ENCODE peak calls at places on chromosomes 1 and 21, in four cellular contexts. F is heart left ventricle, O is suprapubic skin, H is Peyer's patch. L is an unnamed sample.

GRCh38 chr1:92365378-92366044 is 66.7 kb downstream of the RPAP2 start:
- DNase-seq in F (no peak), O (no peak), H (no peak), L (no peak)

GRCh38 chr1:3814771-3815561 is 18.7 kb upstream of the LRRC47 start:
- DNase-seq in F (no peak), O (no peak), H (no peak), L (no peak)

GRCh38 chr1:165075725-165076370 is 280.7 kb downstream of the LMX1A start:
- DNase-seq in F (no peak), O (no peak), H (no peak), L (peak; percentile 22)

GRCh38 chr1:93804412-93804811 is 74.6 kb downstream of the DNTTIP2 start:
- DNase-seq in F (no peak), O (no peak), H (no peak), L (peak; percentile 17)

GRCh38 chr1:54949971-54950360 is 30.5 kb upstream of the TMEM61 start:
- DNase-seq in F (no peak), O (no peak), H (no peak), L (no peak)

GRCh38 chr1:46599044-46599970 is 4.8 kb downstream of the MKNK1 start:
- DNase-seq in F (no peak), O (no peak), H (no peak), L (no peak)

GRCh38 chr1:205923663-205924435 is 19.4 kb downstream of the SLC26A9 start:
- DNase-seq in F (no peak), O (peak; percentile 33), H (peak; percentile 36), L (no peak)

GRCh38 chr1:240579511-240579910 is 32.4 kb downstream of the GREM2 start:
- DNase-seq in F (no peak), O (no peak), H (no peak), L (no peak)

GRCh38 chr1:109904105-109904817 is 6.4 kb upstream of the CSF1 start:
- DNase-seq in F (no peak), O (no peak), H (no peak), L (peak; percentile 57)

GRCh38 chr1:1755426-1755825 is 22.8 kb downstream of the NADK start:
- DNase-seq in F (no peak), O (no peak), H (no peak), L (no peak)

GRCh38 chr1:151988405-151988851 is 5.2 kb downstream of the S100A10 start:
- DNase-seq in F (no peak), O (no peak), H (no peak), L (no peak)

GRCh38 chr1:151984313-151984956 is 9.2 kb downstream of the S100A10 start:
- DNase-seq in F (no peak), O (no peak), H (no peak), L (no peak)

GRCh38 chr1:151985270-151985669 is 8.4 kb downstream of the S100A10 start:
- DNase-seq in F (no peak), O (no peak), H (no peak), L (no peak)

GRCh38 chr1:151985768-151986167 is 7.9 kb downstream of the S100A10 start:
- DNase-seq in F (no peak), O (no peak), H (no peak), L (no peak)

DNA sequence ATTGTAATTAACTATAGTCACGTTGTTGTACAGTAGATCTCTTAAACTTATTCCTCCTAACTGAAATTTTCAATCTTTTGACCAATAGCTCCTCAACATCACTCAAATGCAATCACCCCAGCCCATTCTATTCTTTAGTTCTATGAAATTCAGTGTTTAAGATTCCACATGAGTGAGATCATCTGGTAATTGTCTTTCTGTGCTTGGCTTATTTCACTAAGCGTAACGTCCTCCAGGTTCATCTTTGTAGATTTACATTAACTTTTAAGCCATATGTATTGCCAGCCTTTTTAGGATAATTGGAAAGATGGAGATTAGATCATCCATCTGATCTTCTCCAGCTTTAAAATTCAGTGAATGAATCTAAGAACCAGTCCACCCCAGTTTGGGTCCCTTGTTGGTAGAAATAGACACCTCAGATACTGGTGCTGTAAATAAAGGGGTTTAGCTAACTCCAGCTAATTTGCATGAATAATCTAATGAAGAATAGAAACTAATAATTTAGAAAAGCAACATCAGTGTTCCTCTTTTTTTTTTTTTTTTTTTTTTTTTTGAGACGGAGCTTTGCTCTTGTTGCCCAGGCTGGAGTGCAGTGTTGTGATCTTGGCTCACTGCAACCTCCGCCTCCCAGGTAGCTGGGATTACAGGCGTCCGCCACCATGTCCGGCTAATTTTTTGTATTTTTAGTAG is 7.0 kb downstream of the S100A10 start:
- DNase-seq in F (no peak), O (no peak), H (no peak), L (no peak)
- H3K27ac ChIP-seq in F (no peak overlapping the region), O (no peak overlapping the region), H (no peak overlapping the region), L (no peak overlapping the region)

DNA sequence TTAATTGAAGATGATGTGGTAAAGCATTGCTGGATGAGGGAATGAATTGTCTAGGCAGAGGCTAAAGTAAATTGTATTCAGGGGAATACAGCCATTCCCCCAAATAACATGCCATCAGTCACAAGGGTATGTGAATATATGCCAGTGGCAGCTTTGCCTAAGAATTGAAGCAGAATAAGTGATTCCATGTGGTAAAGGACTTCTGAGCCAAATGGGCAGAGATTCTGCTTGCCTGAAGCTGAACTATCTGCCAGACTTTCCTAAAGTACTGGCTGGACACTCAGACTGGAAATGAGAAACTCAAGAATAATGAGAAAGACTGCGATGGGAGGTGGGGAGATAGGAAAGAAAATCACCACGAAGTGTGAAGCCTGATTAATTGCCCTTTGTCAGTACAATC is 2.4 kb downstream of the LIX1L start:
- DNase-seq in F (no peak), O (no peak), H (no peak), L (no peak)
- TF ChIP-seq POLR2A in F (no peak), O (no peak), H (no peak), L (no peak)

GRCh38 chr1:156120318-156120717 is 5.8 kb downstream of the LMNA start:
- DNase-seq in F (no peak), O (no peak), H (no peak), L (no peak)

GRCh38 chr1:156117414-156118174 is 3.1 kb downstream of the LMNA start:
- DNase-seq in F (no peak), O (no peak), H (no peak), L (no peak)

GRCh38 chr1:156119503-156120209 is 5.1 kb downstream of the LMNA start:
- DNase-seq in F (no peak), O (no peak), H (peak; percentile 75), L (peak; percentile 56)

GRCh38 chr1:156115514-156116374 is 1.2 kb downstream of the LMNA start:
- DNase-seq in F (peak; percentile 72), O (peak; percentile 89), H (peak; percentile 69), L (peak; percentile 73)

GRCh38 chr1:156118175-156118868 is 3.8 kb downstream of the LMNA start:
- DNase-seq in F (peak; percentile 74), O (no peak), H (peak; percentile 79), L (peak; percentile 89)
- H3K4me3 ChIP-seq in F (peak overlapping the region; percentile 81), O (peak overlapping the region; percentile 100), H (no peak overlapping the region), L (no peak overlapping the region)

GRCh38 chr21:36538761-36539160 is 58.8 kb upstream of the CLDN14 start:
- DNase-seq in F (no peak), O (no peak), H (no peak), L (no peak)
- H3K27ac ChIP-seq in F (no peak overlapping the region), O (no peak overlapping the region), H (no peak overlapping the region), L (no peak overlapping the region)

DNA sequence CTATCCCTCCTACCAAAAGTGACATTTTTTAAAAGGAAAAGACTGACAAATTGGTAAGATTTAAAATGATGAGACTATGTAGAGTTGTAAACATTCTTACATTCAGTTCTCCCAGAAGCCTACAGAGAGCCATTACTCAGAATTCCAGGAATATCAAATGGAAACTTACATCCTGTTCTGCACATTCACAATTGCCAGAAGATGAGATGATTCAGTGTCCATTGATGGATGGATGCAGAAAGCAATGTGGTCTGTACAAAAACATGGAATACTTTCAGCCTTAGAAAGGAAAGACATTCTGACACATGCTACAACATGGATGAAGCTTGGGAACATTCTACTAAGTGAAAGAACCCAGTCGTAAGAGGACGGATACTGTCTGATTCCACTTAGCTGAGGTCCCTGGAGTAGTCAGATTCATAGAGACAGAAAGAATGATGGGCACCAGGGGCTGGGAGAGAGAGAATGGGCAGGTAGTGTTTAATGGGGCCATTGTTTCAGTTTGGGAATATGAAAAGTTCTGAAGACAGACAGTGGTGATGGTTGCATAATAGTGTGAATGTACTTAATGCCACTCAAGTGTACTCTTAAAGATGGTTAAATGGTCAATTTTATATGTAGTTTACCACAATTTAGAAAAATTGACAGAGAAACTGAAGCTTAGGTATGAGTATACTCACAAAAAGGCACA is 16.6 kb downstream of the MX1 start:
- DNase-seq in F (no peak), O (no peak), H (no peak), L (no peak)
- TF ChIP-seq POLR2A in F (no peak), O (no peak), H (no peak), L (no peak)

GRCh38 chr1:63330331-63330916 is 8.1 kb downstream of the FOXD3 start:
- DNase-seq in F (no peak), O (no peak), H (no peak), L (no peak)
- H3K4me3 ChIP-seq in F (no peak overlapping the region), O (no peak overlapping the region), H (no peak overlapping the region), L (no peak overlapping the region)

GRCh38 chr1:170664283-170664827 is 424 bp downstream of the PRRX1 start:
- DNase-seq in F (no peak), O (no peak), H (no peak), L (peak; percentile 18)

GRCh38 chr1:170668301-170668789 is 4.4 kb downstream of the PRRX1 start:
- DNase-seq in F (no peak), O (peak; percentile 83), H (no peak), L (no peak)

GRCh38 chr1:170665625-170666024 is 1.7 kb downstream of the PRRX1 start:
- DNase-seq in F (no peak), O (no peak), H (no peak), L (no peak)

GRCh38 chr1:170664828-170665617 is 1.1 kb downstream of the PRRX1 start:
- DNase-seq in F (no peak), O (no peak), H (no peak), L (peak; percentile 47)

DNA sequence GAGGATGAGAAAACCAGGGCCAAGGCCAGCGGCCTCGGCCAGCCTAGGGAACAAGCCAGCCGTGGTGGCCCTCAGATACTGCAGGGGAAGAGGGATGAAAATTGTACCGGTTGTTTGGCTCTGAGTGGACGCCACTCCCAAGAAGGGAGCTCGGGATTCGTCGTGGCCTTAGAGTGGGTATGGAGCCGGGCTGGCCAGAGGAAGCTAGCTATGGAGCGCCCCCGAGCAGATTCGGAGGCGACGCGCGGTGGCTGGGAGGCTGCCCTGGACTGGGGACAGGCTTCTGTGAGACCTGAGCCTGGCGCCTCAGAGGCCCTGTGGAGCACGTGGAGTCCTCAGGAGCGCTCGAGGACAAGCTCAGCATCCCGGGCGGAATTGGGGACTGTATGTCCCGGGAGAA is 2.7 kb downstream of the PRRX1 start:
- DNase-seq in F (no peak), O (no peak), H (no peak), L (no peak)
- H3K27ac ChIP-seq in F (no peak overlapping the region), O (peak overlapping the region; percentile 84), H (no peak overlapping the region), L (no peak overlapping the region)

GRCh38 chr1:202234331-202235002 is 40.9 kb downstream of the LGR6 start:
- DNase-seq in F (no peak), O (no peak), H (no peak), L (no peak)
- TF ChIP-seq POLR2A in F (no peak), O (no peak), H (no peak), L (no peak)

GRCh38 chr21:36254106-36254941 is 65.7 kb upstream of the MORC3 start:
- DNase-seq in F (no peak), O (no peak), H (no peak), L (no peak)
- H3K4me3 ChIP-seq in F (no peak overlapping the region), O (no peak overlapping the region), H (no peak overlapping the region), L (no peak overlapping the region)